ENCODE peak calls at places on chromosome 17, in seven cellular contexts. M is NCI-H2081; Z is stimulated activated CD4-positive, alpha-beta T cell treated with anti-CD3 and anti-CD28 coated beads, Interleukin-15, amount 100 ng/mL, for 1 hour; C is T follicular helper cell; B is AG08395; N is cardiac muscle cell; O is CD8-positive, alpha-beta T cell. G is an unnamed sample.

GRCh38 chr17:76657505-76658386 is 14.2 kb upstream of the ST6GALNAC1 start:
- DNase-seq in N (no peak), B (no peak), O (no peak), Z (no peak), C (no peak), M (peak; percentile 26), G (no peak)

GRCh38 chr17:63634163-63634562 is 11.9 kb downstream of the MAP3K3 start:
- DNase-seq in O (no peak), B (no peak), C (no peak), N (no peak), Z (no peak), M (no peak), G (no peak)

GRCh38 chr17:8859029-8859803 is 8.3 kb downstream of the PIK3R6 start:
- DNase-seq in N (no peak), O (no peak), C (no peak), M (no peak), B (peak; percentile 47), Z (no peak), G (peak; percentile 73)

GRCh38 chr17:30236807-30237206 is 1.3 kb upstream of the SLC6A4 start:
- DNase-seq in Z (no peak), B (peak; percentile 55), N (peak; percentile 86), M (no peak), C (no peak), O (no peak), G (peak; percentile 53)

GRCh38 chr17:7388856-7389255 is 5.5 kb downstream of the PLSCR3 start:
- DNase-seq in O (no peak), N (no peak), B (no peak), C (no peak), Z (no peak), M (no peak), G (no peak)

GRCh38 chr17:66235377-66235994 is 6.3 kb upstream of the APOH start:
- DNase-seq in M (no peak), Z (no peak), C (no peak), B (no peak), N (no peak), O (no peak), G (no peak)

GRCh38 chr17:41800601-41801373 is 11.0 kb downstream of the P3H4 start:
- DNase-seq in B (no peak), C (no peak), O (no peak), M (peak; percentile 38), N (no peak), Z (no peak), G (peak; percentile 75)

GRCh38 chr17:81682565-81683207 is 911 bp downstream of the ARL16 start:
- DNase-seq in Z (no peak), C (no peak), N (no peak), O (no peak), B (no peak), M (peak; percentile 35), G (no peak)

GRCh38 chr17:81337449-81337848 is 42.3 kb upstream of the SLC38A10 start:
- DNase-seq in O (no peak), C (no peak), Z (no peak), B (no peak), N (no peak), M (no peak), G (peak; percentile 88)

GRCh38 chr17:75414488-75414887 is 9.0 kb upstream of the GRB2 start:
- DNase-seq in O (no peak), B (no peak), N (no peak), M (no peak), C (no peak), Z (no peak), G (no peak)

GRCh38 chr17:83173997-83174858 is 94.8 kb downstream of the METRNL start:
- DNase-seq in C (no peak), Z (no peak), N (peak; percentile 6), O (no peak), B (peak; percentile 62), M (peak; percentile 32), G (peak; percentile 30)

G was measured in left lung.